ENCODE peak calls at places on chromosomes 16 and 17, in five cellular contexts. B is AG10803, M is IMR-90, G is heart right ventricle, X is neural crest cell. A is an unnamed sample.

GRCh38 chr16:4608704-4608980 is 6.0 kb downstream of the UBALD1 start:
- DNase-seq in X (no peak), B (no peak), M (no peak), G (no peak), A (no peak)

GRCh38 chr16:25065899-25066298 is 45.6 kb upstream of the LCMT1 start:
- DNase-seq in M (no peak), B (no peak), X (no peak), G (peak; percentile 14), A (no peak)

GRCh38 chr16:81035975-81036750 is 521 bp downstream of the ATMIN start:
- DNase-seq in B (peak; percentile 26), X (peak; percentile 14), M (peak; percentile 11), G (peak; percentile 39), A (peak; percentile 2)

GRCh38 chr16:11637320-11637719 is 30.9 kb upstream of the SNN start:
- DNase-seq in M (no peak), G (no peak), B (no peak), X (no peak), A (no peak)

GRCh38 chr16:68331879-68332410 is 21.1 kb downstream of the PRMT7 start:
- DNase-seq in G (no peak), M (peak; percentile 83), X (no peak), B (peak; percentile 62), A (peak; percentile 66)

GRCh38 chr17:44053130-44053872 is 13.2 kb downstream of the LSM12 start:
- DNase-seq in X (no peak), M (no peak), B (no peak), G (no peak), A (no peak)

GRCh38 chr17:17041018-17041521 is 1.2 kb upstream of the MPRIP start:
- DNase-seq in G (no peak), B (peak; percentile 55), X (no peak), M (peak; percentile 74), A (peak; percentile 72)

GRCh38 chr17:39069114-39069756 is 82.2 kb downstream of the PLXDC1 start:
- DNase-seq in G (no peak), B (peak; percentile 50), M (peak; percentile 54), X (no peak), A (peak; percentile 60)

GRCh38 chr16:10242076-10242475 is 59.8 kb upstream of the GRIN2A start:
- DNase-seq in M (no peak), G (no peak), B (no peak), X (no peak), A (no peak)

GRCh38 chr16:74700206-74701040 is at the start of gene MLKL:
- DNase-seq in M (peak; percentile 26), X (no peak), G (peak; percentile 64), B (peak; percentile 45), A (peak; percentile 38)

DNA sequence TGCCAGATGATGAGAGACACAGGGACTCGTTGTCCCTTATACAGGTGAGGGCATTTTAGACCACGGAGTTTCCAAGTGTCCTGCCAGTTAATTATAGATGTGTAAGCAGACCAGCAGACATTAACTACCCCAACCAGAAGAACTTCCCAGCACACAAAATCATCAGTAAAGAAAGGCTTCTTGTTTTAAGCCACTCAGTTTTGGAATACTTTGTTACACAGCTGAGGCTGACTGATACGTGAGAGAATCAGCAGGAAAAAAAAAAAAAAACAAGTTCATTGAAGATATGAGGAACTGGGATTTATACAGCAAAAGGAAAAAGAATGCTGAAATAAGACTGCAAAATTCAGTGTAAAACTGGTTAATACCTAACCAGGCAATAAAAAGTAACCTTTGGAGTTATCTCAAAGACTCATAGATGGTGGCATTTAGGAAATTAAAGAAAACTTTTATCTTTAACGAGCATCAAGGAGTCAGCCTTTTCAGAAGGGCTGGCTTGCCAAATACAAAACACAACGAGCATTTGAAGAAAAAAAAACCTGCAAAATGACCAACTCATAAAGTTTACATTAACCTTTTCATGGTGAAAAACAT is 28.1 kb downstream of the TMEM238L start:
- DNase-seq in M (no peak), G (no peak), B (no peak), X (no peak), A (no peak)
- TF ChIP-seq CTCF in M (no peak), G (no peak), B (no peak), X (no peak), A (no peak)

GRCh38 chr17:69723741-69724140 is 309.2 kb downstream of the MAP2K6 start:
- DNase-seq in G (no peak), B (no peak), X (no peak), M (no peak), A (no peak)
- TF ChIP-seq CTCF in G (peak; percentile 17), B (no peak), X (no peak), M (peak; percentile 17), A (peak; percentile 36)

GRCh38 chr17:79391376-79391775 is 219.5 kb downstream of the RBFOX3 start:
- DNase-seq in G (no peak), X (no peak), B (no peak), M (no peak), A (no peak)

GRCh38 chr17:79388556-79389295 is 222.1 kb downstream of the RBFOX3 start:
- DNase-seq in M (peak; percentile 27), G (peak; percentile 57), B (peak; percentile 38), X (peak; percentile 70), A (peak; percentile 39)

GRCh38 chr17:79385962-79386563 is 224.8 kb downstream of the RBFOX3 start:
- DNase-seq in G (no peak), M (no peak), B (no peak), X (no peak), A (no peak)

GRCh38 chr17:79389896-79390295 is 221.0 kb downstream of the RBFOX3 start:
- DNase-seq in M (no peak), B (no peak), G (no peak), X (no peak), A (no peak)

DNA sequence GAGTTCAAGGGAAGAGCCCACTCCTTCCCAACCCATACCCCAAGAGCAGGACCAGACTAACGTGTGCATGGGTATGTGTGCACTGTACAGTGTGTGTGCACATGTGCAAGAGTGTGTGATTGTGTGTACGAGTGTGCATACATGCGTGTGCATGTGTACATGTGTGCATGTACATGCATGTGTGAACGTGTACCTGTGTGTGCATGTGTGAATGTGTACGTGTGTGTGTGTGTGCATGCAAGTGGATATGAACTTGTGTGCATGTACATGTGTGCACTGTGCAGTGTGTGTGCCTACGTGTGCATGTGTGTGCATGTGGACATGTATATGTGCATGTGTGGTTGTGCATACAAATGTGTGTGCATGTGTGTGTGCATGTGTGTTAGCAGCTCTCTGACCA is 223.1 kb downstream of the RBFOX3 start:
- DNase-seq in G (no peak), M (no peak), X (no peak), B (no peak), A (no peak)
- TF ChIP-seq CTCF in G (no peak), M (no peak), X (no peak), B (no peak), A (no peak)

DNA sequence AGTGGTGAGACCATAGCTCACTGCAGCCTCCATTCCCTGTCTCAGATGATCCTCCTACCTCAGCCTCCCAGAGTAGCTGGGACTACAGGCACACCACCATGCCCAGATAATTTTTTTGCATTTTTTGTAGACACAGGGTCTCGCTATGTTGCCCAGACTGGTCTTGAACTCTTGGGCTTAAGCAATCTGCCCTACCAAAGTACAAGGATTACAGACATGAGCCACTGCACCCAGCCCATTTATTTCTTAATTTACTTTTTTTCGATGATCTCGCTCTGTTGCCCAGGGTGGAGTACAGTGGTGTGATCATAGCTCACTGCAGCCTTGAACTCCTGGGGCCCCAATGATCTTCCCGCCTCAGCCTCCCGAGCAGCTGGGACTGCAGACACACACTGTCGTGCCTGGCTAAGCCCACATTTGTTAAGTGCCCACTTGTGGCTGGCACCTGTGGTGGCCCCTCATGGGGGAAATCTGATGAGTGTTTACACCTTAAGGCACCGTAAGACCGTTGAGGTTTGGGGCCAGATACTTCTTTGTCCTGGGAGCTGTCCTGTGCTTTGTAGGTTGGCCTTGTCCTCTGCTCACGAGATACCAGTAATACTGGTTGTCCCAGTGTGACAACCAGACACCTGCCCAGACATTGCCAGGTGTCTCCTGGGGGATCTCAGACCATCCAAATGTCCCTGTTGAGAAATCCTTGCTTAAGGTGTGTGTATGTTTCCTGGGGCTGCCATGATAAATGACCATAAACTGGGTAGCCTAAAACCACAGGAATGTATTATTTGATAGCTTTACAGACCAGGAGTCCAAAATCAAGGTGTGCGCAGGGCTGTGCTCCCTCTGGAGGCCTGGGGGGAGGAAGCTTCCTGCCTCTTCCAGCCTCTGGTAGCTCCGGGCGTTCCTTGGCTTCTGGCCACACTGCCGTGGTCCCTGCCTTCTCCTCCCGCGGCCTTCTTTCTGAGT is 141.4 kb upstream of the GSE1 start:
- DNase-seq in G (peak; percentile 38), M (no peak), B (no peak), X (no peak), A (no peak)
- TF ChIP-seq CTCF in G (no peak), M (no peak), B (no peak), X (no peak), A (no peak)

GRCh38 chr17:1907216-1907631 is 77.4 kb downstream of the RPA1 start:
- DNase-seq in G (no peak), X (no peak), M (no peak), B (no peak), A (no peak)
- TF ChIP-seq CTCF in G (no peak), X (no peak), M (no peak), B (no peak), A (no peak)

GRCh38 chr16:56956756-56957155 is 5.0 kb upstream of the CETP start:
- DNase-seq in M (no peak), G (no peak), B (no peak), X (no peak), A (no peak)
- TF ChIP-seq CTCF in M (peak; percentile 19), G (no peak), B (no peak), X (peak; percentile 17), A (peak; percentile 57)

GRCh38 chr17:40312131-40312731 is 3.3 kb downstream of the RARA start:
- DNase-seq in G (peak; percentile 54), M (no peak), B (no peak), X (no peak), A (no peak)
- TF ChIP-seq CTCF in G (no peak), M (no peak), B (no peak), X (no peak), A (no peak)

GRCh38 chr17:78959803-78960202 is 19.9 kb downstream of the LGALS3BP start:
- DNase-seq in M (no peak), G (no peak), X (no peak), B (no peak), A (no peak)
- TF ChIP-seq CTCF in M (no peak), G (no peak), X (no peak), B (no peak), A (no peak)

DNA sequence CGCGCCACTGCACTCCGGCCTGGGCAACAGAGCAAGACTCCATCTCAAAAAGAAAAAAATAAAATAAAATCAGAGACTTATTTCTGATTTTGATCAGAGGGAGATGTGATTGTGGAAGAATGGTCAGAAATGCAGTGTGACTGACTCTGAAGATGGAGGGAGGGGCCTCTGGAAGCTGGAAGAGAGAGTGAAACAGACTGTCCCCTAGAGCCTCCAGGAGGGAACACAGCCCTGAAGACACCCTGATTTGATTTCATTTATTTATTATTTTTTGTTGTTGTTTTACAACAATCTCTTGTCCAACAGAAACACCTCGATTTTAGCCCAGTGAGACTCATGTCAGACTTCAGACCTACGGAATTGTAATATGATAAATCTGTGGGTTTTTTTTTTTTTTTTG is 26.1 kb downstream of the BCL7C start:
- DNase-seq in G (no peak), X (no peak), B (no peak), M (no peak), A (peak; percentile 19)
- TF ChIP-seq CTCF in G (no peak), X (peak; percentile 41), B (peak; percentile 27), M (peak; percentile 22), A (peak; percentile 31)

DNA sequence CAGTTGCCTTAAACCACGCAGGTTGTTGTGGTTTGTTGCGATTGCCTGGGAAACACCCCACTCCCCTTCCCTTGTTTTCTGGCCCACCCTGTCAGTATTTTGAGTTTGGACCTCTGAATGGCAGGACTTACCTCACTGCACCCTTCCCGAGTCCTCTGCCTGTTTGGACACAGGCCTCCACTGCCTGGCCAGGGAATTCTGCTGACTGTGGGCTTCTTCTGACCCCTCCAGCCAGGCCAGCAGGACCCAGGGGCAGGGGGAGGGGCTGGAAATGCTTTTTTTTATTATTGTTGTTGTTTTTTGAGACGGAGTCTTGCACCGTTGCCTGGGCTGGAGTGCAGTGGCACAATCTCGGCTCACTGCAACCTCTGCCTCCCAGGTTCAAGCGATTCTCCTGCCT is 4.2 kb upstream of the MGAT5B start:
- DNase-seq in G (no peak), B (no peak), X (no peak), M (no peak), A (no peak)
- TF ChIP-seq CTCF in G (no peak), B (no peak), X (no peak), M (no peak), A (no peak)